ENCODE peak calls at places on chromosomes 13 and 19, in eight cellular contexts. C is Panc1, Z is EL, M is cardiac muscle cell, J is fibroblast of lung, L is substantia nigra, S is COR-L47, F is progenitor cell of endocrine pancreas. B is an unnamed sample.

GRCh38 chr19:11256189-11256588 is 6.1 kb downstream of the DOCK6 start:
- DNase-seq in C (no peak), Z (no peak), M (peak), J (no peak), L (no peak), S (no peak), F (no peak), B (no peak)

GRCh38 chr19:29285878-29286277 is 72.9 kb upstream of the UQCRFS1 start:
- DNase-seq in C (no peak), Z (peak), M (peak), J (no peak), L (no peak), S (peak), F (no peak), B (no peak)

GRCh38 chr19:5343848-5344247 is 3.2 kb upstream of the PTPRS start:
- DNase-seq in C (no peak), Z (peak), M (peak), J (peak), L (no peak), S (no peak), F (no peak), B (no peak)

GRCh38 chr19:50383307-50383851 is 768 bp upstream of the POLD1 start:
- DNase-seq in C (no peak), Z (no peak), M (no peak), J (no peak), L (no peak), S (no peak), F (no peak), B (no peak)

GRCh38 chr19:34904846-34905527 is 21.7 kb upstream of the ZNF30 start:
- DNase-seq in C (no peak), Z (no peak), M (no peak), J (no peak), L (no peak), S (no peak), F (no peak), B (no peak)

GRCh38 chr13:31022491-31022890 is 90.0 kb downstream of the TEX26 start:
- DNase-seq in C (no peak), Z (no peak), M (no peak), J (no peak), L (no peak), S (no peak), F (no peak), B (no peak)

GRCh38 chr13:113856716-113857065 is 7.2 kb downstream of the GAS6 start:
- DNase-seq in C (no peak), Z (peak), M (peak), J (peak), L (no peak), S (no peak), F (no peak), B (no peak)

GRCh38 chr19:28393574-28394336 is 819.2 kb downstream of the UQCRFS1 start:
- DNase-seq in C (no peak), Z (peak), M (no peak), J (no peak), L (no peak), S (no peak), F (no peak), B (no peak)

GRCh38 chr13:27120811-27121210 is 50.8 kb downstream of the USP12 start:
- DNase-seq in C (no peak), Z (peak), M (peak), J (peak), L (no peak), S (no peak), F (no peak), B (no peak)

GRCh38 chr19:49442793-49443365 is 1.6 kb upstream of the SLC17A7 start:
- DNase-seq in C (no peak), Z (peak), M (peak), J (peak), L (no peak), S (no peak), F (peak), B (peak)

GRCh38 chr19:50513746-50514345 is at the start of gene ASPDH:
- DNase-seq in C (no peak), Z (no peak), M (no peak), J (no peak), L (no peak), S (no peak), F (no peak), B (peak)

GRCh38 chr13:47112205-47112896 is 215.5 kb upstream of the HTR2A start:
- DNase-seq in C (no peak), Z (peak), M (no peak), J (peak), L (no peak), S (no peak), F (no peak), B (no peak)

GRCh38 chr19:55209430-55210119 is at the start of gene PTPRH:
- DNase-seq in C (no peak), Z (no peak), M (no peak), J (no peak), L (no peak), S (no peak), F (no peak), B (peak)

GRCh38 chr13:31485183-31485582 is 254.1 kb upstream of the RXFP2 start:
- DNase-seq in C (no peak), Z (peak), M (peak), J (no peak), L (no peak), S (no peak), F (no peak), B (no peak)

GRCh38 chr13:107883561-107884175 is 331.7 kb downstream of the LIG4 start:
- DNase-seq in C (no peak), Z (no peak), M (peak), J (peak), L (no peak), S (no peak), F (no peak), B (no peak)

GRCh38 chr13:112932971-112933370 is 36.0 kb upstream of the MCF2L start:
- DNase-seq in C (no peak), Z (no peak), M (no peak), J (no peak), L (no peak), S (no peak), F (no peak), B (no peak)

GRCh38 chr19:53389591-53390377 is 5.2 kb upstream of the ZNF765 start:
- DNase-seq in C (no peak), Z (no peak), M (no peak), J (no peak), L (no peak), S (no peak), F (no peak), B (no peak)

GRCh38 chr19:23436944-23437343 is 41.7 kb upstream of the ZNF91 start:
- DNase-seq in C (no peak), Z (no peak), M (no peak), J (no peak), L (no peak), S (no peak), F (no peak), B (no peak)

GRCh38 chr13:74219571-74219970 is 85.4 kb upstream of the KLF12 start:
- DNase-seq in C (no peak), Z (peak), M (no peak), J (peak), L (no peak), S (no peak), F (no peak), B (no peak)

GRCh38 chr13:112032186-112032835 is 34.6 kb upstream of the SOX1 start:
- DNase-seq in C (no peak), Z (no peak), M (no peak), J (no peak), L (no peak), S (no peak), F (no peak), B (peak)

GRCh38 chr19:38693380-38694223 is 46.2 kb downstream of the ACTN4 start:
- DNase-seq in C (peak), Z (peak), M (peak), J (peak), L (no peak), S (no peak), F (peak), B (peak)